ENCODE peak calls at places on chromosomes 4 and X, in ten cellular contexts. Y is A549, I is transverse colon, L is H1, V is tibial nerve, S is GM12878, X is sigmoid colon, R is ovary, T is esophagus muscularis mucosa, N is stomach. F is an unnamed sample.

GRCh38 chr4:127291316-127291715 is 341.4 kb upstream of the INTU start:
- DNase-seq in Y (no peak), I (no peak), L (no peak), V (no peak), S (no peak), X (no peak), R (no peak), T (no peak), N (no peak), F (no peak)

GRCh38 chr4:165621983-165622382 is 243.2 kb downstream of the CPE start:
- DNase-seq in Y (no peak), I (no peak), L (no peak), V (no peak), S (no peak), X (no peak), R (no peak), T (no peak), N (no peak), F (no peak)

GRCh38 chrX:56029188-56029587 is 203.0 kb upstream of the KLF8 start:
- DNase-seq in Y (no peak), I (no peak), L (no peak), V (no peak), S (no peak), X (no peak), R (no peak), T (no peak), N (no peak), F (no peak)

GRCh38 chrX:17860811-17861495 is at the start of gene RAI2:
- DNase-seq in Y (no peak), I (peak), L (peak), V (peak), S (no peak), X (peak), R (peak), T (no peak), N (peak), F (peak)

GRCh38 chr4:26719954-26720552 is 136.2 kb downstream of the TBC1D19 start:
- DNase-seq in Y (peak), I (no peak), L (no peak), V (no peak), S (no peak), X (no peak), R (no peak), T (no peak), N (no peak), F (no peak)

GRCh38 chr4:120066182-120066524 is 495 bp downstream of the MAD2L1 start:
- DNase-seq in Y (no peak), I (no peak), L (no peak), V (no peak), S (no peak), X (no peak), R (no peak), T (no peak), N (no peak), F (no peak)

GRCh38 chr4:147830987-147831386 is 99.1 kb downstream of the ARHGAP10 start:
- DNase-seq in Y (peak), I (no peak), L (no peak), V (no peak), S (no peak), X (no peak), R (no peak), T (no peak), N (no peak), F (no peak)

GRCh38 chrX:132114607-132115006 is 13.2 kb downstream of the FRMD7 start:
- DNase-seq in Y (no peak), I (no peak), L (no peak), V (no peak), S (no peak), X (no peak), R (no peak), T (no peak), N (no peak), F (no peak)

GRCh38 chr4:152928286-152928685 is 7.8 kb upstream of the FHDC1 start:
- DNase-seq in Y (no peak), I (no peak), L (no peak), V (no peak), S (no peak), X (no peak), R (no peak), T (no peak), N (no peak), F (no peak)

GRCh38 chr4:139300431-139301142 is 718 bp upstream of the NAA15 start:
- DNase-seq in Y (peak), I (peak), L (no peak), V (no peak), S (peak), X (no peak), R (no peak), T (no peak), N (no peak), F (no peak)

GRCh38 chrX:44669626-44670025 is 127.0 kb upstream of the FUNDC1 start:
- DNase-seq in Y (no peak), I (no peak), L (no peak), V (no peak), S (no peak), X (no peak), R (no peak), T (no peak), N (no peak), F (no peak)

GRCh38 chrX:3713225-3713936 is at the start of gene PRKX:
- DNase-seq in Y (peak), I (peak), L (peak), V (no peak), S (peak), X (peak), R (peak), T (no peak), N (peak), F (peak)

GRCh38 chrX:131816551-131817136 is 206.5 kb upstream of the STK26 start:
- DNase-seq in Y (peak), I (peak), L (no peak), V (peak), S (peak), X (peak), R (peak), T (no peak), N (peak), F (peak)

GRCh38 chr4:142092941-142093340 is 456.6 kb downstream of the IL15 start:
- DNase-seq in Y (no peak), I (no peak), L (no peak), V (no peak), S (no peak), X (no peak), R (no peak), T (no peak), N (no peak), F (no peak)

GRCh38 chr4:123866796-123867195 is 470.2 kb downstream of the SPRY1 start:
- DNase-seq in Y (no peak), I (no peak), L (no peak), V (no peak), S (no peak), X (no peak), R (no peak), T (no peak), N (no peak), F (no peak)

GRCh38 chr4:150960818-150961217 is 54.3 kb downstream of the LRBA start:
- DNase-seq in Y (peak), I (no peak), L (peak), V (no peak), S (no peak), X (no peak), R (no peak), T (no peak), N (peak), F (no peak)

GRCh38 chr4:166366012-166366411 is 493.0 kb downstream of the TLL1 start:
- DNase-seq in Y (no peak), I (no peak), L (no peak), V (no peak), S (no peak), X (no peak), R (no peak), T (no peak), N (no peak), F (no peak)

GRCh38 chr4:147772459-147772969 is 40.6 kb downstream of the ARHGAP10 start:
- DNase-seq in Y (peak), I (no peak), L (no peak), V (no peak), S (no peak), X (no peak), R (no peak), T (no peak), N (no peak), F (no peak)

GRCh38 chrX:1807301-1807731 is 192.5 kb downstream of the ASMT start:
- DNase-seq in Y (no peak), I (no peak), L (peak), V (no peak), S (no peak), X (no peak), R (no peak), T (no peak), N (no peak), F (no peak)

GRCh38 chr4:25925486-25926201 is 11.6 kb downstream of the SMIM20 start:
- DNase-seq in Y (peak), I (peak), L (peak), V (peak), S (no peak), X (no peak), R (no peak), T (no peak), N (peak), F (no peak)

GRCh38 chr4:1250921-1251772 is 2.2 kb upstream of the CTBP1 start:
- DNase-seq in Y (no peak), I (no peak), L (no peak), V (no peak), S (no peak), X (no peak), R (no peak), T (no peak), N (no peak), F (peak)

GRCh38 chrX:107272431-107272921 is 66.1 kb downstream of the DNAAF6 start:
- DNase-seq in Y (peak), I (no peak), L (peak), V (no peak), S (no peak), X (no peak), R (no peak), T (no peak), N (no peak), F (no peak)

GRCh38 chrX:133610056-133610455 is 194.8 kb upstream of the GPC4 start:
- DNase-seq in Y (no peak), I (no peak), L (no peak), V (no peak), S (no peak), X (no peak), R (no peak), T (no peak), N (no peak), F (no peak)

GRCh38 chr4:2977116-2978097 is 14.0 kb downstream of the GRK4 start:
- DNase-seq in Y (no peak), I (no peak), L (no peak), V (no peak), S (no peak), X (no peak), R (no peak), T (no peak), N (no peak), F (no peak)

GRCh38 chr4:77152421-77152820 is 4.6 kb upstream of the CCNG2 start:
- DNase-seq in Y (no peak), I (no peak), L (no peak), V (no peak), S (no peak), X (no peak), R (no peak), T (no peak), N (no peak), F (no peak)

GRCh38 chr4:88661724-88662123 is 35.9 kb downstream of the NAP1L5 start:
- DNase-seq in Y (peak), I (no peak), L (no peak), V (no peak), S (no peak), X (no peak), R (no peak), T (no peak), N (no peak), F (no peak)

GRCh38 chr4:166146806-166147540 is 273.9 kb downstream of the TLL1 start:
- DNase-seq in Y (no peak), I (no peak), L (no peak), V (no peak), S (no peak), X (no peak), R (no peak), T (no peak), N (no peak), F (no peak)

GRCh38 chrX:84144281-84144680 is 43.7 kb downstream of the RPS6KA6 start:
- DNase-seq in Y (no peak), I (no peak), L (no peak), V (no peak), S (no peak), X (no peak), R (no peak), T (no peak), N (no peak), F (no peak)

DNA sequence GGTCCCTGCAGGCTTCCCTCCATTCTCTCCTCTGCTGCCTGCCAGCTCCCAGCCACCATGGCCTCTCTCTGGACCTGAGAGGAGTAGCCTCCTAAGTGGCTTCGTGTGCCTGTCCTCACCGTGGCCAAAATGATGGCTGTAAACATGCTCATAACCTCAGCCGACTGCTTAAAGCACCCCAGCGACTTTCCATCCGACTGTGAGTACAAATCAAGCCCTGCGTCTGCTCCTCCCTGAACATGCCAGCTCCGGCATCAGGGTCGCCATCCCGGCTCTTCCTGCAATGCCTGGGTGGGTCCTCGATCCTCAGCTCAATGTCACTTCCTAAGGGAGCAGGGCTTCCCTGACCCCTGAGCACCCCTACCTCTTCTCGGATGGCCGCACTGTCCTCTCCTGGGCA is 3.3 kb upstream of the SORCS2 start:
- DNase-seq in Y (no peak), I (no peak), L (no peak), V (no peak), S (no peak), X (peak), R (no peak), T (no peak), N (no peak), F (peak)
- TF ChIP-seq EP300 in Y (no peak), I (no peak), L (no peak), V (no peak), S (no peak), X (no peak), R (no peak), T (no peak), N (no peak), F (no peak)

DNA sequence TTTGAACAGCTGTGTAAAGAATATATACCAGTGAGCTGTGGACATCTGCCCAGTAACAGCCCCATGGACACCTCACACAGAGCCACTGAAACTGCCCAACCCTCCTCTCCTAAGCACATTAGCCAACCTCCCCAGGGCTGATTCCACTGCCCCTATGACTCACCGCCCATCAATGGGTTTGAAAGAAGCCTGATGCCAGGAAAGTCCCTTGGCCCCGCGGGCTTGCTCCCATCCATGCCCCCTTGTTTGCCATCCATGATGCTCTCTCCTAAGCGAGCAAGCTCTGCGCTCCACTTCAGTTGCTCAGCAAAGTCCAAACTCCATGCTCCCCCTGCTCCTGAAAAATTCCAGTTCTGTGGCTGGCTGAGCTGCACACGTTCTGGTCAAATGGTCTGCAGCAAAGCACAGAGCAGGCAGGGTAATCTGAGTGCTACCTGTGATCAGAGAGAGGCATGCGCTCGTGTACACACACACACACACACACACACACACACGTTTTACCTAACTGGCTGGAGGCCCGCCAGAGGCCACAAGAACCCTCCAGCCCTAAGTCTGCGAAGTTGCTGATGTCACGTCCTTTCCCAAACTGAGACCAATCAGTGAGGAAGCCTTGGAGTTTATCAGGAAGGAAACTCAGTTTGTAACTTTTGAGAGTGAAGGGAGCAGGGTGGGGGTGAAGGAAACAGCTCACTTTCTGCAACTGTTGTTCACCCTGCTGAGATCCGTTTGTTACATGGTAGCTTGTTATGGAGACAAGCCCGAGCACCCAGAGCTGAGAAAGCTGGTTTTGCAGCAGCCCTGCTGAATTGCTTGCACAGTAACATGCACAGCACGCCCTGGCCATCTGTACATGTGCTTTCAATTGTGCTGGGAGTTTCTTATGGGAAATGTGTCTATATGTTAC is at the start of gene ASB9:
- DNase-seq in Y (peak), I (peak), L (peak), V (peak), S (no peak), X (no peak), R (no peak), T (no peak), N (peak), F (peak)
- TF ChIP-seq POLR2A in Y (no peak), I (no peak), L (no peak), V (no peak), S (no peak), X (no peak), R (no peak), T (no peak), N (no peak), F (no peak)

DNA sequence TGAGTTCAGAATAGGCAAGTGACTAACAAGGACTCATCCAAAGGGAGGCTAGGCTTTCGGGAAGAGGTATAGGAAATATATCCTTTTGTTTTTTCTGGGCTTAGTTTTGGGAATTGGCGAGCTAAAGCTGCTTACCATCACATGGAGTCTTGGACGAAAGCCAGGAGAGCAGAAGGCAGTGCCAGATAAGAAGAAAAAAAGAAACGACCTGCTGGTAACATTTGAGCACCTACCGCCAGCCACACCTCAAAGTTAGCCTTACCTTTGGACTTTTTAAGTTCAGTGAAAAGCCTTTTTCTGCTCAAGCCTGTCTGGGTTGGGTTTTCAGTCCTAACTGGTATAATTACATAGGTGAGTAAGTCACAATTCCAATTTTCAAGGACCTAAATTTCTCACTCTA is 85.1 kb upstream of the LCORL start:
- DNase-seq in Y (no peak), I (peak), L (no peak), V (no peak), S (no peak), X (no peak), R (no peak), T (no peak), N (peak), F (no peak)
- H3K27ac ChIP-seq in Y (no peak), I (peak), L (no peak), V (no peak), S (no peak), X (no peak), R (no peak), T (no peak), N (peak), F (no peak)

GRCh38 chr4:41185614-41186609 is 28.4 kb downstream of the APBB2 start:
- DNase-seq in Y (no peak), I (no peak), L (no peak), V (no peak), S (no peak), X (no peak), R (no peak), T (no peak), N (no peak), F (no peak)
- TF ChIP-seq EP300 in Y (no peak), I (no peak), L (no peak), V (no peak), S (no peak), X (no peak), R (no peak), T (no peak), N (no peak), F (no peak)

GRCh38 chrX:102768984-102769761 is 48.6 kb downstream of the GPRASP3 start:
- DNase-seq in Y (peak), I (peak), L (peak), V (peak), S (peak), X (peak), R (peak), T (peak), N (peak), F (peak)
- TF ChIP-seq POLR2A in Y (peak), I (peak), L (peak), V (no peak), S (peak), X (no peak), R (no peak), T (no peak), N (no peak), F (no peak)

DNA sequence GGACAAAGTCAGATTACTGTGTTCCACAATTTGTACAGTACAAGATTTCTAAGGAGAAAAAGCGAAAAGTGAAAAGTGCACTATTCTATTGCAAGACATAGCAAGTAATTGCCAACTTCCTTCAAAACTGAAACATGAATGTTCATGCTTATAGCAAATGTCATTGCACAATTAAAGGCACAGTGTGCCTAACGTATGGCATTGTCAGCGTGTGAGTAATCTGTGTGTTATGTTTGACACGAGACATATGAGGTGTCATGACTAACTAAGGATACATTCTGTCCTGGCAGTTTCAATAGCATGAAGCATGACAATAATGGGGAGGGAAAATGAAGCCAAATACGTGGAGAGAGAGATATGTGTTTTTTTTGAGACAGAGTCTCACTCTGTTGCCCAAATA is 33.6 kb upstream of the TBC1D9 start:
- DNase-seq in Y (no peak), I (no peak), L (no peak), V (no peak), S (no peak), X (no peak), R (no peak), T (no peak), N (no peak), F (no peak)
- H3K27ac ChIP-seq in Y (no peak), I (peak), L (no peak), V (peak), S (peak), X (no peak), R (no peak), T (no peak), N (no peak), F (peak)